ENCODE peak calls at places on chromosomes 11 and 22, in seven cellular contexts. Z is Peyer's patch, B is K562, C is adrenal gland, X is testis, M is H1, G is IMR-90. U is an unnamed sample. For H3K27me3, the result is how much of the 10 kb centered on the place peaks cover.

GRCh38 chr11:34921156-34921555 is 4.7 kb downstream of the PDHX start:
- DNase-seq in Z (no peak), B (no peak), C (no peak), X (no peak), M (no peak), G (no peak), U (no peak)

GRCh38 chr11:44910591-44910990 is 40.1 kb downstream of the TP53I11 start:
- DNase-seq in Z (no peak), B (no peak), C (no peak), X (no peak), M (no peak), G (no peak), U (no peak)

GRCh38 chr11:99739464-99740089 is 718.8 kb downstream of the CNTN5 start:
- DNase-seq in Z (no peak), B (peak), C (no peak), X (peak), M (peak), G (peak), U (no peak)

GRCh38 chr11:18705651-18706281 is 7.2 kb downstream of the TMEM86A start:
- DNase-seq in Z (peak), B (no peak), C (peak), X (peak), M (no peak), G (no peak), U (peak)

GRCh38 chr22:25564320-25564978 is at the start of gene GRK3:
- DNase-seq in Z (peak), B (peak), C (peak), X (peak), M (peak), G (peak), U (peak)

GRCh38 chr11:73262851-73263495 is 9.2 kb upstream of the P2RY6 start:
- DNase-seq in Z (no peak), B (no peak), C (no peak), X (no peak), M (no peak), G (peak), U (no peak)

GRCh38 chr11:86678823-86679222 is 6.4 kb upstream of the ME3 start:
- DNase-seq in Z (no peak), B (no peak), C (no peak), X (no peak), M (no peak), G (peak), U (no peak)

GRCh38 chr11:124896821-124897391 is 759 bp downstream of the ROBO4 start:
- DNase-seq in Z (no peak), B (no peak), C (no peak), X (peak), M (no peak), G (no peak), U (peak)

GRCh38 chr11:44351006-44351660 is 41.2 kb upstream of the ALX4 start:
- DNase-seq in Z (no peak), B (no peak), C (no peak), X (no peak), M (no peak), G (no peak), U (no peak)

GRCh38 chr11:75214411-75214821 is 26.2 kb upstream of the TPBGL start:
- DNase-seq in Z (peak), B (peak), C (peak), X (peak), M (peak), G (peak), U (peak)

GRCh38 chr11:87428266-87428665 is 390.5 kb downstream of the TMEM135 start:
- DNase-seq in Z (no peak), B (no peak), C (no peak), X (no peak), M (no peak), G (peak), U (no peak)

GRCh38 chr11:92765965-92766371 is 203.5 kb upstream of the MTNR1B start:
- DNase-seq in Z (no peak), B (no peak), C (peak), X (no peak), M (no peak), G (peak), U (peak)

GRCh38 chr22:39985383-39986045 is 9.2 kb upstream of the FAM83F start:
- DNase-seq in Z (no peak), B (no peak), C (no peak), X (no peak), M (no peak), G (no peak), U (no peak)

GRCh38 chr11:56331861-56332491 is 13.9 kb upstream of the OR8K1 start:
- DNase-seq in Z (no peak), B (no peak), C (no peak), X (peak), M (no peak), G (no peak), U (no peak)

GRCh38 chr22:36299295-36299694 is 46.4 kb downstream of the APOL1 start:
- DNase-seq in Z (peak), B (no peak), C (no peak), X (no peak), M (no peak), G (no peak), U (no peak)

GRCh38 chr11:1117970-1118369 is 39.8 kb upstream of the MUC5AC start:
- DNase-seq in Z (peak), B (no peak), C (peak), X (no peak), M (no peak), G (no peak), U (no peak)

GRCh38 chr22:37552560-37553163 is 7.6 kb upstream of the CDC42EP1 start:
- DNase-seq in Z (no peak), B (peak), C (peak), X (peak), M (no peak), G (peak), U (peak)

GRCh38 chr11:14114269-14114668 is 151.7 kb downstream of the SPON1 start:
- DNase-seq in Z (no peak), B (no peak), C (no peak), X (no peak), M (no peak), G (no peak), U (no peak)

GRCh38 chr22:41245917-41246499 is 5.3 kb upstream of the CHADL start:
- DNase-seq in Z (no peak), B (peak), C (no peak), X (no peak), M (no peak), G (no peak), U (no peak)

GRCh38 chr22:26713823-26714449 is 56.5 kb downstream of the MIAT start:
- DNase-seq in Z (no peak), B (no peak), C (no peak), X (no peak), M (no peak), G (no peak), U (no peak)

GRCh38 chr11:534592-535518 is 521 bp downstream of the HRAS start:
- DNase-seq in Z (peak), B (no peak), C (no peak), X (peak), M (no peak), G (no peak), U (peak)

GRCh38 chr22:31155425-31155824 is 4.6 kb upstream of the RNF185 start:
- DNase-seq in Z (no peak), B (no peak), C (no peak), X (no peak), M (no peak), G (peak), U (no peak)

GRCh38 chr22:49992921-49993648 is 19.5 kb downstream of the IL17REL start:
- DNase-seq in Z (peak), B (peak), C (peak), X (peak), M (no peak), G (peak), U (peak)

GRCh38 chr11:60305906-60306619 is 21.0 kb upstream of the MS4A6E start:
- DNase-seq in Z (no peak), B (no peak), C (no peak), X (no peak), M (no peak), G (no peak), U (no peak)

DNA sequence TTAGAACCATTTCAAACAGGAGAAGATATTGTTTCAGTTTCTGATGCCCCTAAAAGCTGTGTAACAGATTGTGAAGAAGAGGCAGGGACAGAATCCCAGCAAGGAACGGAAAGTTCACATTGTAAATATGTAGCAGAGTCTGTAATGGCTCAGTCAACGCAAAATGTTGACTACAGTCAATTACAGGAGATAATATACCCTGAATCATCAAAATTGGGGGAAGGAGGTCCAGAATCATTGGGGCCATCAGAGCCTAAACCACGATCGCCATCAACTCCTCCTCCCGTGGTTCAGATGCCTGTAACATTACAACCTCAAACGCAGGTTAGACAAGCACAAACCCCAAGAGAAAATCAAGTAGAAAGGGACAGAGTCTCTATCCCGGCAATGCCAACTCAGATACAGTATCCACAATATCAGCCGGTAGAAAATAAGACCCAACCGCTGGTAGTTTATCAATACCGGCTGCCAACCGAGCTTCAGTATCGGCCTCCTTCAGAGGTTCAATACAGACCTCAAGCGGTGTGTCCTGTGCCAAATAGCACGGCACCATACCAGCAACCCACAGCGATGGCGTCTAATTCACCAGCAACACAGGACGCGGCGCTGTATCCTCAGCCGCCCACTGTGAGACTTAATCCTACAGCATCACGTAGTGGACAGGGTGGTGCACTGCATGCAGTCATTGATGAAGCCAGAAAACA is 40.8 kb downstream of the IGLL1 start:
- DNase-seq in Z (peak), B (peak), C (peak), X (peak), M (peak), G (peak), U (peak)
- TF ChIP-seq POLR2A in Z (no peak), B (no peak), C (no peak), X (no peak), M (no peak), G (no peak), U (no peak)

DNA sequence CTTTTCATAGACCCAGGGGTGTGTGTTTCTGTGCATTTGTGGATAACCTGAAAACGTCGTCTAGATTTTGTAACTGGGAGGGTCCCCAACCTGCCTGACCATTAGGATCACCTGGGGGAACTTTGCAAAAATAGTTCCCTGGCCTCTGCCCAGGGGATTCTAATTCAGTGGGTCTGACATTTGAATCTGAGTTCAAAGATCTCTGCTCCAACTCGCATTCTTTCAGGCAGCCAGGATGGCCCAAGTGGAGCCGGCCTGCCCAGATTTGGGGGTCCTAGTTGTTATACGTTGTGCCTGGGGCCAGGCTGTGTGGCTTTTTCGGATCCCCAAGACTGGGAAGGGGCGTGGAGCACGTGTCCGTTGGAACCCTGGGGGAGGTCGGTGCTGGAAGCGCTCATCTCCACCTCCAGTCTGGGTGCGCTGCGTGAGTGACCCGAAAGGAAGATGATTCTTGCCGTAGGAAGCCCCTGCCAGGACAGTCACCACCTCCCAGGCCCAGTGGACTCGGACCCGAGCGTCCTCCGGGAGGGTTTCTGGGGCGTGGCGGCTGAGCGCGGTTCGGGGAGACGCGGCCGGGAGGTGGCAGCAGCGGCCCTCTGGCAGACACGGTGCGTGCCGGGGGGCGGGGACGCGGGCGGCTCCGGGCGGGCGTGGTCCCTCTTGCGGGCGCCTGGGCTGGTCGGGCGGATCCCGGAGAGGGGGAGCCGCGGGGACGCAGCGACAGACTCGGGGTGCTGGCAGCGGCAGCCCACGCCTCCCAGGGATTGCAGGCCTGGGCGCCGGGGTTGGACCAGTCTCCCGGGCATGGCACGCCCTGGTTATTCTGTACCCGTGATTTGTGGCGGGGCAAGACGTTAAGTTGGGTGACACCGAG is 29.2 kb upstream of the PLET1 start:
- DNase-seq in Z (peak), B (peak), C (peak), X (peak), M (no peak), G (peak), U (peak)
- H3K27me3 ChIP-seq in Z (under half), B (under half), C (under half), X (under half), M (under half), G (under half), U (under half)

GRCh38 chr11:65425971-65426838 is 3.6 kb downstream of the NEAT1 start:
- DNase-seq in Z (peak), B (no peak), C (peak), X (peak), M (no peak), G (peak), U (no peak)

GRCh38 chr11:65426839-65427690 is 4.5 kb downstream of the NEAT1 start:
- DNase-seq in Z (peak), B (no peak), C (peak), X (peak), M (no peak), G (peak), U (peak)

GRCh38 chr11:65423516-65424199 is 1.1 kb downstream of the NEAT1 start:
- DNase-seq in Z (peak), B (no peak), C (peak), X (peak), M (no peak), G (peak), U (peak)

GRCh38 chr11:65424200-65425104 is 1.9 kb downstream of the NEAT1 start:
- DNase-seq in Z (peak), B (no peak), C (peak), X (peak), M (no peak), G (peak), U (peak)

GRCh38 chr11:65425105-65425970 is 2.7 kb downstream of the NEAT1 start:
- DNase-seq in Z (peak), B (no peak), C (peak), X (peak), M (no peak), G (peak), U (peak)
- TF ChIP-seq POLR2A in Z (peak), B (peak), C (peak), X (no peak), M (peak), G (peak), U (peak)

GRCh38 chr11:16605971-16606783 is 132.3 kb upstream of the C11orf58 start:
- DNase-seq in Z (peak), B (peak), C (peak), X (peak), M (peak), G (peak), U (peak)
- H3K27me3 ChIP-seq in Z (under half), B (under half), C (under half), X (under half), M (half or more), G (under half), U (under half)

GRCh38 chr11:11620251-11620965 is 1.4 kb downstream of the GALNT18 start:
- DNase-seq in Z (peak), B (no peak), C (peak), X (peak), M (no peak), G (peak), U (peak)
- TF ChIP-seq POLR2A in Z (no peak), B (no peak), C (no peak), X (no peak), M (no peak), G (no peak), U (no peak)

GRCh38 chr11:134389464-134390180 is 22.4 kb downstream of the B3GAT1 start:
- DNase-seq in Z (no peak), B (no peak), C (no peak), X (no peak), M (no peak), G (no peak), U (no peak)

GRCh38 chr11:134390706-134391105 is 21.3 kb downstream of the B3GAT1 start:
- DNase-seq in Z (no peak), B (no peak), C (no peak), X (no peak), M (no peak), G (no peak), U (no peak)

GRCh38 chr11:134392953-134393615 is 19.0 kb downstream of the B3GAT1 start:
- DNase-seq in Z (no peak), B (no peak), C (no peak), X (no peak), M (no peak), G (no peak), U (no peak)

GRCh38 chr11:134391656-134392055 is 20.4 kb downstream of the B3GAT1 start:
- DNase-seq in Z (no peak), B (no peak), C (no peak), X (no peak), M (no peak), G (no peak), U (no peak)

GRCh38 chr11:134391170-134391569 is 20.9 kb downstream of the B3GAT1 start:
- DNase-seq in Z (no peak), B (peak), C (no peak), X (no peak), M (no peak), G (no peak), U (no peak)
- H3K27me3 ChIP-seq in Z (under half), B (under half), C (under half), X (under half), M (under half), G (under half), U (under half)

GRCh38 chr11:62599069-62599696 is 2.5 kb downstream of the MTA2 start:
- DNase-seq in Z (peak), B (peak), C (peak), X (peak), M (peak), G (peak), U (peak)
- TF ChIP-seq POLR2A in Z (no peak), B (peak), C (no peak), X (no peak), M (peak), G (no peak), U (no peak)

DNA sequence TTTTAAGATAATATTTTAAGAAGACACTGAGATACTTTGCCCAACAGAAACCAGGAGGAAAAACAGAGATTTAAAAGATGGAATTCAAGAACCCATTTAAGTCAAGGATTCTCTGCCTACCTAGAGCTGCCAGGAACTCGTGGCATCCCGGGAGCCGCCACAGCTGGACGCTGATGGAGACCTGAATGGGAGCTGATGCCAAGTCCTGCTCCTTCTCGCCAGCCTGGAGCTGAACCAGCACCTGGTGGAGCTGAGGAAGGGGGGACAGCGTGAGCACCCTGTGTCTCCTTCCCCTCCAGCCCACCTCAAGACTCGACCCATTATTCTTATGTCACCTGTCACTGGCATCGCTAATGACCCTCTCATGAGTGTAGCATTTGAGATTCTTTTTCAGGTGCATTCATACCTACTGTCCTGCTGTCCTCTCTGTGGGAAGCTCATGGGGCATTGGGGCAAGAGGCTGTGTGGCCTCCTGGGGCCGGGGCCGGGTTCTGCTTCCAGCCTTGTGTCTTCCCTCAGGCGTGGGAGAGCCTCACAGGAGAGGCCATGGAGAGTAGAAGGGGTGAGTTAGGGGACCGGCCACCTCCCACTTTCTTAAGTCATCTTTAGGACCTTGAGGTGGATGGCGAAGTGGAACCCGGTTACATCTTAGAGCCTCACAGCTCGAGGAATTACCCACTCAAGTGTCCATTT is 70.8 kb upstream of the PITPNB start:
- DNase-seq in Z (no peak), B (no peak), C (no peak), X (peak), M (no peak), G (no peak), U (no peak)
- H3K27me3 ChIP-seq in Z (under half), B (under half), C (under half), X (under half), M (under half), G (under half), U (under half)

GRCh38 chr11:61350803-61351202 is 10.9 kb downstream of the CYB561A3 start:
- DNase-seq in Z (no peak), B (no peak), C (no peak), X (no peak), M (no peak), G (no peak), U (no peak)

GRCh38 chr11:61347916-61348461 is 13.7 kb downstream of the CYB561A3 start:
- DNase-seq in Z (no peak), B (no peak), C (peak), X (no peak), M (no peak), G (no peak), U (peak)

GRCh38 chr11:61349916-61350315 is 11.8 kb downstream of the CYB561A3 start:
- DNase-seq in Z (no peak), B (no peak), C (no peak), X (no peak), M (no peak), G (no peak), U (no peak)

GRCh38 chr11:61350336-61350735 is 11.3 kb downstream of the CYB561A3 start:
- DNase-seq in Z (no peak), B (no peak), C (no peak), X (no peak), M (no peak), G (no peak), U (no peak)

GRCh38 chr11:61349189-61349751 is 12.4 kb downstream of the CYB561A3 start:
- DNase-seq in Z (no peak), B (no peak), C (peak), X (no peak), M (no peak), G (no peak), U (no peak)
- TF ChIP-seq POLR2A in Z (no peak), B (no peak), C (no peak), X (no peak), M (no peak), G (no peak), U (no peak)